ENCODE peak calls at places on chromosomes 4 and X, in five cellular contexts. N is AG10803, Z is C1 segment of cervical spinal cord, I is EL, Y is HFFc6. B is an unnamed sample.

GRCh38 chr4:8349664-8350225 is 80.2 kb downstream of the HTRA3 start:
- DNase-seq in N (no peak), Z (no peak), I (no peak), Y (no peak), B (no peak)

GRCh38 chrX:150308532-150309157 is 54.5 kb upstream of the MAMLD1 start:
- DNase-seq in N (no peak), Z (no peak), I (peak), Y (no peak), B (no peak)

GRCh38 chr4:150960818-150961217 is 54.3 kb downstream of the LRBA start:
- DNase-seq in N (peak), Z (no peak), I (peak), Y (peak), B (no peak)

GRCh38 chr4:54063737-54064316 is 578 bp downstream of the CHIC2 start:
- DNase-seq in N (peak), Z (peak), I (peak), Y (no peak), B (peak)

GRCh38 chrX:22314692-22315091 is 42.0 kb downstream of the CBLL2 start:
- DNase-seq in N (no peak), Z (no peak), I (peak), Y (no peak), B (no peak)

GRCh38 chr4:154807042-154807630 is 26.1 kb downstream of the RBM46 start:
- DNase-seq in N (peak), Z (no peak), I (peak), Y (peak), B (no peak)

GRCh38 chrX:31237189-31237588 is 165.3 kb upstream of the FTHL17 start:
- DNase-seq in N (no peak), Z (no peak), I (no peak), Y (no peak), B (no peak)

GRCh38 chr4:1445716-1446445 is 39.6 kb upstream of the NKX1-1 start:
- DNase-seq in N (no peak), Z (no peak), I (no peak), Y (no peak), B (no peak)

GRCh38 chr4:83114576-83114975 is at the start of gene PLAC8:
- DNase-seq in N (no peak), Z (no peak), I (peak), Y (no peak), B (no peak)

GRCh38 chrX:18099745-18100144 is 120.9 kb downstream of the BEND2 start:
- DNase-seq in N (no peak), Z (no peak), I (peak), Y (no peak), B (no peak)

GRCh38 chr4:153651961-153652784 is 31.9 kb upstream of the TLR2 start:
- DNase-seq in N (no peak), Z (no peak), I (no peak), Y (no peak), B (no peak)

GRCh38 chr4:56313132-56313531 is 74.2 kb downstream of the AASDH start:
- DNase-seq in N (no peak), Z (no peak), I (no peak), Y (no peak), B (no peak)

GRCh38 chr4:17165256-17165655 is 266.8 kb upstream of the LDB2 start:
- DNase-seq in N (peak), Z (no peak), I (no peak), Y (peak), B (no peak)

GRCh38 chr4:156038772-156039171 is 85.1 kb upstream of the CTSO start:
- DNase-seq in N (no peak), Z (no peak), I (no peak), Y (no peak), B (no peak)

GRCh38 chr4:81698536-81698935 is 226.8 kb upstream of the RASGEF1B start:
- DNase-seq in N (no peak), Z (no peak), I (no peak), Y (no peak), B (no peak)

GRCh38 chr4:40662962-40663604 is 33.4 kb upstream of the RBM47 start:
- DNase-seq in N (peak), Z (no peak), I (peak), Y (peak), B (no peak)

GRCh38 chr4:78954048-78954666 is 14.9 kb upstream of the PAQR3 start:
- DNase-seq in N (no peak), Z (no peak), I (no peak), Y (no peak), B (no peak)

GRCh38 chrX:119981286-119982070 is 37.9 kb upstream of the NKAP start:
- DNase-seq in N (peak), Z (no peak), I (peak), Y (no peak), B (no peak)

GRCh38 chr4:91448668-91449330 is 855.0 kb upstream of the GRID2 start:
- DNase-seq in N (no peak), Z (no peak), I (no peak), Y (peak), B (no peak)

GRCh38 chrX:91434351-91435168 is at the start of gene PABPC5:
- DNase-seq in N (peak), Z (peak), I (no peak), Y (no peak), B (peak)

GRCh38 chrX:53239474-53239873 is 14.5 kb upstream of the KDM5C start:
- DNase-seq in N (no peak), Z (no peak), I (no peak), Y (no peak), B (no peak)

GRCh38 chrX:68897118-68897517 is 68.3 kb downstream of the EFNB1 start:
- DNase-seq in N (no peak), Z (no peak), I (no peak), Y (no peak), B (no peak)

GRCh38 chrX:39974228-39974627 is 123.5 kb downstream of the BCOR start:
- DNase-seq in N (no peak), Z (no peak), I (no peak), Y (no peak), B (no peak)

GRCh38 chrX:123648028-123648810 is 84.6 kb downstream of the THOC2 start:
- DNase-seq in N (peak), Z (no peak), I (peak), Y (no peak), B (no peak)